ENCODE peak calls at places on chromosome 1, in four cellular contexts. C is endothelial cell of umbilical vein, Y is A549, D is H1. W is an unnamed sample.

GRCh38 chr1:9242338-9242969 is 7.9 kb downstream of the H6PD start:
- DNase-seq in C (no peak), D (no peak), Y (no peak), W (peak)

GRCh38 chr1:89532228-89532627 is 7.6 kb downstream of the LRRC8B start:
- DNase-seq in D (no peak), C (no peak), Y (no peak), W (no peak)

GRCh38 chr1:55702064-55702463 is 486.9 kb upstream of the USP24 start:
- DNase-seq in C (peak), Y (no peak), D (no peak), W (peak)

GRCh38 chr1:204363335-204364114 is 3.8 kb upstream of the PLEKHA6 start:
- DNase-seq in C (peak), Y (peak), D (peak), W (peak)

GRCh38 chr1:27400035-27400962 is 7.9 kb downstream of the GPR3 start:
- DNase-seq in D (no peak), C (no peak), Y (no peak), W (no peak)

GRCh38 chr1:76053021-76053420 is 21.5 kb upstream of the ST6GALNAC3 start:
- DNase-seq in D (peak), Y (no peak), C (no peak), W (no peak)

GRCh38 chr1:69433073-69433472 is 134.6 kb upstream of the LRRC7 start:
- DNase-seq in D (no peak), Y (no peak), C (no peak), W (no peak)

GRCh38 chr1:164780863-164781262 is 221.9 kb downstream of the PBX1 start:
- DNase-seq in Y (peak), C (no peak), D (no peak), W (no peak)

GRCh38 chr1:81650741-81651140 is 150.0 kb upstream of the ADGRL2 start:
- DNase-seq in C (no peak), Y (no peak), D (no peak), W (no peak)

GRCh38 chr1:79974659-79975058 is 968.1 kb upstream of the ADGRL4 start:
- DNase-seq in Y (no peak), C (no peak), D (peak), W (no peak)

GRCh38 chr1:229076217-229076616 is 194.7 kb upstream of the RAB4A start:
- DNase-seq in D (no peak), C (no peak), Y (no peak), W (no peak)

GRCh38 chr1:225651376-225651871 is 1.5 kb downstream of the ENAH start:
- DNase-seq in D (no peak), Y (no peak), C (peak), W (no peak)

GRCh38 chr1:44314401-44314800 is 40.7 kb downstream of the ERI3 start:
- DNase-seq in Y (no peak), C (no peak), D (no peak), W (no peak)

DNA sequence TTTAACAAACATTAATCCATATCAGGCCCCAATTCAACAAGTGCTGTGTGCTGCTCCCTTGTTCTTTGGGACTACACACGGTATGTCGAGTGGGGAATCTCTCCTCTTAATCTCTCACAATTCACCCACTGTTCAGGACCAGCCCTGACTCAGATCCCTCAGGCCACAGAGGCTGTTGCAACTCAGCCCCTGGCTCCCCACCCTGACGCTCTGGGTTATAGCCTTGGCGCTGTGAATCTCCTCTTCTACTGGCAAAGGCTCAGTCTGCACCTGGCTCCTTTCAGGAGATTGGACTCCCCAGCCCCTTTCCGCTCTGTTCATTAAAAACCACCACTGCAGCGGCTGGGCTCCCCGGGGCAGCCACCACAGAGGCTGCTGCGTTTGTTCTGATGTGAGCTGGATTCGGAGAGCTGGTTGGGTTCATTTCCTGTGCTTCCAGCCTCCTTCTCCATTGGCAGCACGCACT is 13.0 kb downstream of the CAPN8 start:
- DNase-seq in C (no peak), Y (no peak), D (peak), W (no peak)
- TF ChIP-seq MAX in C (no peak), Y (no peak), D (no peak), W (no peak)

DNA sequence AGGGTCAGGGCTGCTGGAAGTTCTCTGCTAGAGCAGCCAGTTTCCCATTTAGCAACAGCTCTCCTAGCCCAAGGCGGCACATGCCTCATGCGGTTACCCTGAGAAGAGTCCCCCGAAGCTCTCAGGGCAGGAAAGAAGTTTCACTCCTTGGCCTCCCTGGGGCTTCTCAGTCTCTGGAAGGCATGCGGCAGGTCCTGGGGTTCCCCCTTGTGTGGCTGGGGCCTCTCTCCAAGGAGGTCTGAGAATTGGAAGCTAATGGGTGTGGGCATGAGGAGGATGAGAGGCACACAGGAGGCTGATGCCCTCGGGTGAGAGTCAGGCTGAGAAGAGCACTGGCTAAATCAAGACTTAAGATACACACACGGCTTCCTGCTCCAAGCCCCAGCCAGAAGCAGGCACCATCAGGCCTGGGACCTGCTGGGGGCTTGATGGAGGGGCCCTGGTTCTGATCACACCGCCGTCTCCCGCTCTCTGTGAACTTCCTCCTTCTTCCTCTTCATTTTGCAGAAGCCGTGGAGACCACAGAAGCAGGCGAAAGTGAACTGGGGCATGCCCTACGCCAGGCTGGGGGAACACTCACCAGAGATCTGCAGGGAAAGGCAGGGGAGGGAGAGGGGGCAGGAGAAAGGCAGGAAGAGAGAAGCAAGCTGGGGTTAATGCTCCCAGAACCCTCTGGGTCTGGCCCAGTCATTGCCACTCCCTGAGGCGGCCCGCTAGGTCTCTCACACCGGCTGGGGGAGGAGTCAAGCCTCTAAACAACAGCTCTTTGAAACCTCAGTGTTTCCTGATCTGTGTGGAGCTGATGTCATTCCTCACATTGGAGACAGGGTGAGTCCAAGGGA is 15.1 kb downstream of the BLACAT1 start:
- DNase-seq in C (no peak), D (peak), Y (no peak), W (peak)
- TF ChIP-seq MAX in C (no peak), D (no peak), Y (no peak), W (no peak)

GRCh38 chr1:115193026-115193425 is 103.7 kb upstream of the TSPAN2 start:
- DNase-seq in C (no peak), D (no peak), Y (no peak), W (no peak)

GRCh38 chr1:115196291-115196690 is 107.0 kb upstream of the TSPAN2 start:
- DNase-seq in Y (no peak), D (no peak), C (no peak), W (no peak)

GRCh38 chr1:115192200-115192767 is 103.0 kb upstream of the TSPAN2 start:
- DNase-seq in D (no peak), Y (no peak), C (no peak), W (no peak)

GRCh38 chr1:115193429-115193828 is 104.1 kb upstream of the TSPAN2 start:
- DNase-seq in Y (no peak), D (no peak), C (no peak), W (no peak)

GRCh38 chr1:115194571-115194970 is 105.3 kb upstream of the TSPAN2 start:
- DNase-seq in C (no peak), D (no peak), Y (no peak), W (no peak)
- TF ChIP-seq MAX in C (no peak), D (no peak), Y (no peak), W (no peak)

DNA sequence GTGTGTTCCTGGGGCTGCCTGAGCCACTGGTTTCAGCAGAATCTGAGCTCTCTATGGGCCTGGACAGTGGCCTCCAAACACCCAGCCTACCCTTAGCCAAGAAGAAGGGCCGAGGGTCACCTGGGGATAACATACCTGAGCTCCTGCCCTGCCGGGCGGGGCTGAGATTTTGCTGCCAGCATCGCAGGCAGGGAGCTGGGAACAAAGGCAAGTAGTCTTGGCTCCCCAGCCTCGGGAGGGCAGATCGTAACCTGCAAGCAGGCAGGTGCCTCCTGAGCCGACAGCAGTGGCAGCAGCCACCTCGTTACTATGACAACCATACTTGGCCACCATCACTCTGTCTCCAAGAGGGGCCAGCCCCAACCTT is 54.7 kb downstream of the TOMM20 start:
- DNase-seq in D (no peak), Y (no peak), C (no peak), W (no peak)
- TF ChIP-seq MAX in D (no peak), Y (no peak), C (no peak), W (no peak)

GRCh38 chr1:86868477-86868876 is 45.4 kb downstream of the SELENOF start:
- DNase-seq in Y (no peak), C (peak), D (no peak), W (no peak)
- TF ChIP-seq MAX in Y (no peak), C (no peak), D (no peak), W (no peak)

W was measured in HepG2.